ENCODE peak calls at places on chromosomes 13 and 19, in six cellular contexts. Q is K562, J is tibial nerve, U is ovary, G is sigmoid colon, S is H1. K is an unnamed sample.

GRCh38 chr13:73547239-73547638 is 488.4 kb downstream of the KLF5 start:
- DNase-seq in U (no peak), Q (no peak), S (no peak), J (no peak), G (no peak), K (no peak)

GRCh38 chr19:40339018-40339728 is 9.0 kb downstream of the C19orf47 start:
- DNase-seq in J (no peak), U (no peak), G (no peak), S (no peak), Q (no peak), K (no peak)

GRCh38 chr13:111021270-111021669 is 93.8 kb upstream of the ARHGEF7 start:
- DNase-seq in S (no peak), Q (no peak), U (no peak), J (no peak), G (no peak), K (no peak)

GRCh38 chr13:75647126-75647784 is 11.1 kb downstream of the LMO7 start:
- DNase-seq in U (no peak), G (no peak), S (no peak), J (no peak), Q (no peak), K (no peak)

GRCh38 chr13:51501096-51501495 is 48.3 kb upstream of the INTS6 start:
- DNase-seq in Q (no peak), S (no peak), U (no peak), G (no peak), J (no peak), K (no peak)

GRCh38 chr13:36057041-36057440 is 74.1 kb downstream of the DCLK1 start:
- DNase-seq in J (no peak), Q (no peak), S (no peak), U (no peak), G (no peak), K (no peak)

GRCh38 chr13:94586371-94586770 is 9.6 kb downstream of the TGDS start:
- DNase-seq in G (no peak), U (no peak), S (no peak), J (no peak), Q (no peak), K (no peak)

GRCh38 chr13:32001392-32001768 is 30.2 kb upstream of the FRY start:
- DNase-seq in J (no peak), G (no peak), S (no peak), U (no peak), Q (peak), K (no peak)

GRCh38 chr13:96460571-96460970 is 370.7 kb downstream of the HS6ST3 start:
- DNase-seq in Q (no peak), G (no peak), J (no peak), U (no peak), S (no peak), K (no peak)

GRCh38 chr13:25037057-25037813 is 58.7 kb upstream of the PABPC3 start:
- DNase-seq in G (no peak), Q (peak), U (no peak), S (no peak), J (no peak), K (peak)

GRCh38 chr19:16588089-16588823 is 16.0 kb upstream of the SLC35E1 start:
- DNase-seq in S (no peak), Q (peak), U (no peak), J (no peak), G (no peak), K (no peak)

GRCh38 chr19:38320969-38321339 is 1.3 kb downstream of the KCNK6 start:
- DNase-seq in U (no peak), Q (no peak), S (no peak), J (no peak), G (no peak), K (no peak)
- H3K4me3 ChIP-seq in U (peak), Q (no peak), S (no peak), J (no peak), G (peak), K (peak)

GRCh38 chr13:43154083-43154739 is 130.8 kb downstream of the DNAJC15 start:
- DNase-seq in J (no peak), U (no peak), Q (no peak), S (no peak), G (no peak), K (no peak)
- TF ChIP-seq CTCF in J (no peak), U (no peak), Q (no peak), S (no peak), G (no peak), K (no peak)

GRCh38 chr19:45079063-45079910 is at the start of gene GEMIN7:
- DNase-seq in S (no peak), Q (peak), U (peak), G (peak), J (peak), K (peak)
- TF ChIP-seq EP300 in S (peak), Q (no peak), U (no peak), G (no peak), J (no peak), K (no peak)

GRCh38 chr19:57282011-57282636 is 1.8 kb downstream of the ZNF460 start:
- DNase-seq in G (no peak), Q (no peak), U (no peak), S (no peak), J (no peak), K (no peak)

GRCh38 chr19:57276430-57276829 is 3.9 kb upstream of the ZNF460 start:
- DNase-seq in U (no peak), G (no peak), Q (no peak), J (no peak), S (no peak), K (no peak)

GRCh38 chr19:57280165-57280912 is at the start of gene ZNF460:
- DNase-seq in S (peak), U (peak), J (peak), Q (peak), G (peak), K (peak)

GRCh38 chr19:57279418-57280164 is 694 bp upstream of the ZNF460 start:
- DNase-seq in J (peak), U (peak), G (peak), S (peak), Q (peak), K (peak)

GRCh38 chr19:57280913-57281425 is 684 bp downstream of the ZNF460 start:
- DNase-seq in Q (no peak), J (no peak), U (peak), S (no peak), G (no peak), K (no peak)
- H3K4me3 ChIP-seq in Q (peak), J (peak), U (peak), S (peak), G (peak), K (peak)

GRCh38 chr13:109881961-109882558 is 95.7 kb upstream of the IRS2 start:
- DNase-seq in G (no peak), S (no peak), U (no peak), Q (no peak), J (no peak), K (no peak)

GRCh38 chr13:109880371-109881346 is 94.3 kb upstream of the IRS2 start:
- DNase-seq in S (no peak), G (no peak), J (no peak), Q (no peak), U (no peak), K (no peak)

GRCh38 chr13:109877809-109878208 is 91.4 kb upstream of the IRS2 start:
- DNase-seq in U (no peak), Q (no peak), S (no peak), G (no peak), J (no peak), K (no peak)

GRCh38 chr13:109881347-109881725 is 95.0 kb upstream of the IRS2 start:
- DNase-seq in Q (no peak), G (no peak), J (no peak), S (no peak), U (no peak), K (no peak)

GRCh38 chr13:109879338-109879737 is 93.0 kb upstream of the IRS2 start:
- DNase-seq in S (no peak), U (no peak), Q (no peak), J (no peak), G (no peak), K (no peak)
- TF ChIP-seq CTCF in S (no peak), U (no peak), Q (no peak), J (no peak), G (no peak), K (no peak)

GRCh38 chr19:50210425-50210824 is 7.0 kb downstream of the MYH14 start:
- DNase-seq in G (no peak), J (no peak), Q (no peak), S (no peak), U (no peak), K (no peak)

GRCh38 chr19:50209131-50209530 is 5.7 kb downstream of the MYH14 start:
- DNase-seq in J (no peak), U (no peak), S (no peak), Q (no peak), G (no peak), K (no peak)

GRCh38 chr19:50215820-50216219 is 12.4 kb downstream of the MYH14 start:
- DNase-seq in G (no peak), J (no peak), U (no peak), S (no peak), Q (no peak), K (no peak)

GRCh38 chr19:50213925-50214324 is 10.5 kb downstream of the MYH14 start:
- DNase-seq in Q (no peak), S (no peak), J (no peak), U (no peak), G (no peak), K (no peak)

GRCh38 chr19:50214699-50215543 is 11.5 kb downstream of the MYH14 start:
- DNase-seq in U (no peak), Q (no peak), S (no peak), J (no peak), G (no peak), K (peak)
- TF ChIP-seq EP300 in U (no peak), Q (no peak), S (peak), J (no peak), G (no peak), K (no peak)

GRCh38 chr19:6588508-6589345 is 2.2 kb downstream of the CD70 start:
- DNase-seq in G (no peak), J (no peak), Q (no peak), U (no peak), S (no peak), K (no peak)
- H3K4me3 ChIP-seq in G (no peak), J (no peak), Q (no peak), U (no peak), S (no peak), K (no peak)

DNA sequence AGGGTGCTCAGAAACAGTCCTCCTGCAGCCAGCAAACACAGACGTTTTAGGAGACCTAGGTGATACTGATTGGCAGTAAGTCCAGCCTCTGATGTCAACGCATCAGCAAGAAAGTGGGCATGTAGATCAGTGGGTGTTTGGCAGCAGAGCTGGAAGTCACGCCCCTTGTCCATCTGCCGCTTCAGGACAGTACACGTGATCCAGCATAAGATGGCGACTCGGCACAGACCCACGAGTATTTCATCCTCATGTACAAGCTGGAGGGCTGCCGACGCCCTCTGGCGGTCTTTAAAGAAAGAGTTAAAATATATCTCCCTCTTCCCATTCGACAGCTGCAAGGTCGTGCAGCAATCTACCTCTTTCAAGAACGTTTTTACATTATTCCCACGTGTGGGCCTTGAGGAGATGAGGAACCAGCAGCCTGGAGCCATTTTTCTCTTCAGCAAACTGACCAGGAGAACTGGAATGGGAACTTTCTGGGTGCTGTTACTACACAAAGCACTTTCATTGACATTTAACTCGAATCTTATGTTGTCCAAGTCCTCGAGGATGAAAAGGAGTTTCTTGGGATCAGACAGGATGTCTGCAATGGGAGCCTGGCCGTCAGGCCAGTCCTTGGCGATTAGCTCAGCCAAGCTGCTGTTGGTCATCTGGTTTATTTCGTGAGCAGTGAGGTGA is 22.3 kb downstream of the NLRP11 start:
- DNase-seq in S (peak), U (peak), Q (peak), J (no peak), G (peak), K (peak)
- TF ChIP-seq CTCF in S (peak), U (no peak), Q (peak), J (peak), G (no peak), K (peak)

DNA sequence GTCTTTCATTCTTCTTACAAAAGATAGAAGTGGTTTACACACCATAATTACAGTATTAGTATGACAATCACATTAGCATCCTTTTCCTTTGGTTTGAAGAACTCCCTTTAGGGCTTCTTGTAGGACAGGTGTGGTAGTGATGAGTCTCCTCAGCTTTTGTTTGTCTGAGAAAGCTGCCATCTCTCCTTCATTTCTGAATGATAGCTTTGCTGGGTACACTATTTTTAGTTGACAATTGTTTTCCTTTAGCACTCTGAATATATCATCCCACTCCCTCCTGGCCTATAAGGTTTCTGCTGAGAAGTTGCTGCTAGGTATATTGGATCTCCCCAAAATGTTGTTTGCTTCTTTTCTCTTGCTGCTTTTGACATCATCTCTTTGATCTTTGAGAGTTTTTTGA is 39.3 kb downstream of the RASA3 start:
- DNase-seq in Q (no peak), S (no peak), J (no peak), G (no peak), U (no peak), K (no peak)
- TF ChIP-seq EP300 in Q (no peak), S (no peak), J (no peak), G (no peak), U (no peak), K (no peak)

K was measured in stomach.